ENCODE peak calls at places on chromosomes 11 and 22, in eight cellular contexts. One of them, this sample, is unnamed. For H3K36me3, the result is how much of the 10 kb centered on the place peaks cover.

GRCh38 chr11:64728757-64729365 is 5.9 kb upstream of the NRXN2 start:
- DNase-seq in PC-9: no peak
- DNase-seq in heart right ventricle: no peak
- DNase-seq in uterus: no peak
- DNase-seq in stomach: no peak
- DNase-seq in cardiac muscle cell: no peak
- DNase-seq in body of pancreas: no peak
- DNase-seq in heart left ventricle: no peak
- DNase-seq in this sample: no peak

GRCh38 chr11:61087426-61088119 is 14.7 kb upstream of the CD5 start:
- DNase-seq in PC-9: no peak
- DNase-seq in heart right ventricle: no peak
- DNase-seq in uterus: no peak
- DNase-seq in stomach: no peak
- DNase-seq in cardiac muscle cell: no peak
- DNase-seq in body of pancreas: no peak
- DNase-seq in heart left ventricle: no peak
- DNase-seq in this sample: no peak

GRCh38 chr11:106156290-106156937 is 79.0 kb downstream of the AASDHPPT start:
- DNase-seq in PC-9: peak
- DNase-seq in heart right ventricle: no peak
- DNase-seq in uterus: peak
- DNase-seq in stomach: peak
- DNase-seq in cardiac muscle cell: peak
- DNase-seq in body of pancreas: peak
- DNase-seq in heart left ventricle: no peak
- DNase-seq in this sample: peak

GRCh38 chr11:127693686-127694085 is 693.1 kb upstream of the KIRREL3 start:
- DNase-seq in PC-9: no peak
- DNase-seq in heart right ventricle: no peak
- DNase-seq in uterus: no peak
- DNase-seq in stomach: no peak
- DNase-seq in cardiac muscle cell: no peak
- DNase-seq in body of pancreas: no peak
- DNase-seq in heart left ventricle: no peak
- DNase-seq in this sample: peak

GRCh38 chr11:13053255-13053917 is 44.3 kb downstream of the RASSF10 start:
- DNase-seq in PC-9: no peak
- DNase-seq in heart right ventricle: no peak
- DNase-seq in uterus: no peak
- DNase-seq in stomach: no peak
- DNase-seq in cardiac muscle cell: no peak
- DNase-seq in body of pancreas: no peak
- DNase-seq in heart left ventricle: no peak
- DNase-seq in this sample: no peak

GRCh38 chr11:64803846-64804345 is 882 bp upstream of the MAP4K2 start:
- DNase-seq in PC-9: no peak
- DNase-seq in heart right ventricle: no peak
- DNase-seq in uterus: no peak
- DNase-seq in stomach: no peak
- DNase-seq in cardiac muscle cell: no peak
- DNase-seq in body of pancreas: no peak
- DNase-seq in heart left ventricle: no peak
- DNase-seq in this sample: no peak

GRCh38 chr11:62508336-62509058 is 38.1 kb downstream of the AHNAK start:
- DNase-seq in PC-9: peak
- DNase-seq in heart right ventricle: peak
- DNase-seq in uterus: peak
- DNase-seq in stomach: peak
- DNase-seq in cardiac muscle cell: peak
- DNase-seq in body of pancreas: peak
- DNase-seq in heart left ventricle: peak
- DNase-seq in this sample: peak

GRCh38 chr11:73651252-73651651 is 4.9 kb downstream of the PLEKHB1 start:
- DNase-seq in PC-9: no peak
- DNase-seq in heart right ventricle: no peak
- DNase-seq in uterus: no peak
- DNase-seq in stomach: no peak
- DNase-seq in cardiac muscle cell: no peak
- DNase-seq in body of pancreas: no peak
- DNase-seq in heart left ventricle: no peak
- DNase-seq in this sample: no peak

GRCh38 chr11:13535819-13536218 is 40.0 kb upstream of the PTH start:
- DNase-seq in PC-9: no peak
- DNase-seq in heart right ventricle: no peak
- DNase-seq in uterus: no peak
- DNase-seq in stomach: no peak
- DNase-seq in cardiac muscle cell: peak
- DNase-seq in body of pancreas: no peak
- DNase-seq in heart left ventricle: no peak
- DNase-seq in this sample: no peak

GRCh38 chr11:66126064-66126463 is 56.0 kb downstream of the PACS1 start:
- DNase-seq in PC-9: no peak
- DNase-seq in heart right ventricle: no peak
- DNase-seq in uterus: no peak
- DNase-seq in stomach: no peak
- DNase-seq in cardiac muscle cell: no peak
- DNase-seq in body of pancreas: no peak
- DNase-seq in heart left ventricle: no peak
- DNase-seq in this sample: peak

GRCh38 chr11:2220173-2220771 is 48.7 kb upstream of the TH start:
- DNase-seq in PC-9: no peak
- DNase-seq in heart right ventricle: no peak
- DNase-seq in uterus: no peak
- DNase-seq in stomach: no peak
- DNase-seq in cardiac muscle cell: no peak
- DNase-seq in body of pancreas: no peak
- DNase-seq in heart left ventricle: no peak
- DNase-seq in this sample: no peak

GRCh38 chr11:122207921-122208764 is 92.1 kb upstream of the BLID start:
- DNase-seq in PC-9: no peak
- DNase-seq in heart right ventricle: no peak
- DNase-seq in uterus: no peak
- DNase-seq in stomach: no peak
- DNase-seq in cardiac muscle cell: no peak
- DNase-seq in body of pancreas: no peak
- DNase-seq in heart left ventricle: no peak
- DNase-seq in this sample: no peak

GRCh38 chr11:74321487-74322188 is 10.2 kb upstream of the P4HA3 start:
- DNase-seq in PC-9: no peak
- DNase-seq in heart right ventricle: no peak
- DNase-seq in uterus: peak
- DNase-seq in stomach: no peak
- DNase-seq in cardiac muscle cell: peak
- DNase-seq in body of pancreas: no peak
- DNase-seq in heart left ventricle: no peak
- DNase-seq in this sample: peak

GRCh38 chr11:62976109-62976508 is 8.7 kb downstream of the SLC22A6 start:
- DNase-seq in PC-9: no peak
- DNase-seq in heart right ventricle: no peak
- DNase-seq in uterus: no peak
- DNase-seq in stomach: no peak
- DNase-seq in cardiac muscle cell: no peak
- DNase-seq in body of pancreas: no peak
- DNase-seq in heart left ventricle: no peak
- DNase-seq in this sample: no peak

DNA sequence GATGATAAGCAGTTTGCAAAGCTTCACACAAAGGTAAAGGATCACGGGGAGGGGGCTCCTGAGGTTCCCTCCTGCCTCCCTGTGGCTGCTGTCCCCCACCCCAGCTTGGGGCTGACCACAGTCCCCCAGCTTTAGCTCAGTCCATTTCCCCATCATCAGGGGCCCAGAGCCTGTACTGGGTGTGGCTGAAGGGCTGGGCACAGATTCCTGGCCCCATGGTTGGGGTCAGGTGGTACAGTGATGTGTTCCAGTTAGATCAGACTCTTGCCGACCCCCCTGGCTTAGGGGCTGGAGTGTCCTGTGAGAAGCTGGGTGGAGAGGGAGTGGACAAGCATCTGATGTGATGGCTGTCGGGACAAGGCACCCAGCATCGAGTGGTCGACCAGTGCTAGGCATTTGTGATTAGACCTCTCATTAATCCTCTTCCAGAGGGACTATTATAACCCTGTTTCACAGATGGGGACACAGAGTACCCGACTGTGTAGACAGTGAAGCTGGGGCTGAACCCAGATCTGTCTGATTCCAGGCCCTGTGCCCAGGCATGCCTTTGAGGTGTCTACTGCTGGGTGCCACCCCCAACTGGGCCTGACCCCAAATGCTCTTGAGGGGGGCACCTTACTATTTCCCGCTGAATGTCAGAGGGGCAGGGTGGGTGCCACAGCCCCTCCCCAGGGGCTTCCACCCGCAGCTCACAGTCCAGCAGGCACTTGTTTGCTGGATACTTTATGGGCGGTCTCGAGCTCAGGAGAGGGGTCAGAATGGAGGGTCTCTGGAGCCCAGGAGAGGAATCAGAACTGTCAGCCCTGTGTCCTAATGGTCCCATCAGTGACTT is 4.3 kb downstream of the SHANK3 start:
- DNase-seq in PC-9: no peak
- DNase-seq in heart right ventricle: no peak
- DNase-seq in uterus: no peak
- DNase-seq in stomach: peak
- DNase-seq in cardiac muscle cell: no peak
- DNase-seq in body of pancreas: no peak
- DNase-seq in heart left ventricle: no peak
- DNase-seq in this sample: no peak
- TF ChIP-seq CTCF in PC-9: no peak
- TF ChIP-seq CTCF in heart right ventricle: no peak
- TF ChIP-seq CTCF in uterus: no peak
- TF ChIP-seq CTCF in stomach: no peak
- TF ChIP-seq CTCF in cardiac muscle cell: no peak
- TF ChIP-seq CTCF in body of pancreas: no peak
- TF ChIP-seq CTCF in heart left ventricle: no peak
- TF ChIP-seq CTCF in this sample: no peak

GRCh38 chr11:68406318-68407313 is 53.9 kb upstream of the PPP6R3 start:
- DNase-seq in PC-9: no peak
- DNase-seq in heart right ventricle: no peak
- DNase-seq in uterus: no peak
- DNase-seq in stomach: peak
- DNase-seq in cardiac muscle cell: no peak
- DNase-seq in body of pancreas: no peak
- DNase-seq in heart left ventricle: no peak
- DNase-seq in this sample: peak
- H3K36me3 ChIP-seq in PC-9: under half
- H3K36me3 ChIP-seq in heart right ventricle: under half
- H3K36me3 ChIP-seq in uterus: under half
- H3K36me3 ChIP-seq in stomach: half or more
- H3K36me3 ChIP-seq in cardiac muscle cell: under half
- H3K36me3 ChIP-seq in body of pancreas: under half
- H3K36me3 ChIP-seq in heart left ventricle: half or more
- H3K36me3 ChIP-seq in this sample: under half

GRCh38 chr22:37287550-37287951 is 5.2 kb downstream of the CYTH4 start:
- DNase-seq in PC-9: no peak
- DNase-seq in heart right ventricle: no peak
- DNase-seq in uterus: no peak
- DNase-seq in stomach: no peak
- DNase-seq in cardiac muscle cell: no peak
- DNase-seq in body of pancreas: no peak
- DNase-seq in heart left ventricle: no peak
- DNase-seq in this sample: no peak
- TF ChIP-seq CTCF in PC-9: no peak
- TF ChIP-seq CTCF in heart right ventricle: no peak
- TF ChIP-seq CTCF in uterus: no peak
- TF ChIP-seq CTCF in stomach: no peak
- TF ChIP-seq CTCF in cardiac muscle cell: no peak
- TF ChIP-seq CTCF in body of pancreas: no peak
- TF ChIP-seq CTCF in heart left ventricle: no peak
- TF ChIP-seq CTCF in this sample: no peak

DNA sequence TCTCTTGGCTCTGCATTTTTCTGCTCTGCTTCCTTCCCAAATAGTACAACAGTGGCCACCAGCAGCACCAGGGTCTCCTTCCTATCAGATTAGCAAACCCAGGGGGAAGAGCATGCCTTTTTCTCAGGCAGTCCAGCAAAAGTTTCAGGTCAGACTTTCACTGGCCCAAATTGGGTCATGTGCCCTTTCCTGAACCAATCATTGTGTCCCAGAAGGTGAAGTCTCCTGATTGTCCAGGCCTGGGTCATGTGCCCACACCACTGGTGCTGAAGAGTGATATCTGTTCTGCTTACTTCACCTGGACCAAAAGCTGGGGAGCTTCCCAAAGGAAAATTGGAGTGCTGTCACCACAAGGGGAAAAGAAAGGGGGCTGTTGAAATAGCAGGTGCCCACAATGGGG is 64.1 kb upstream of the ALX4 start:
- DNase-seq in PC-9: no peak
- DNase-seq in heart right ventricle: no peak
- DNase-seq in uterus: no peak
- DNase-seq in stomach: no peak
- DNase-seq in cardiac muscle cell: no peak
- DNase-seq in body of pancreas: no peak
- DNase-seq in heart left ventricle: no peak
- DNase-seq in this sample: no peak
- H3K36me3 ChIP-seq in PC-9: under half
- H3K36me3 ChIP-seq in heart right ventricle: under half
- H3K36me3 ChIP-seq in uterus: under half
- H3K36me3 ChIP-seq in stomach: under half
- H3K36me3 ChIP-seq in cardiac muscle cell: under half
- H3K36me3 ChIP-seq in body of pancreas: under half
- H3K36me3 ChIP-seq in heart left ventricle: under half
- H3K36me3 ChIP-seq in this sample: under half

DNA sequence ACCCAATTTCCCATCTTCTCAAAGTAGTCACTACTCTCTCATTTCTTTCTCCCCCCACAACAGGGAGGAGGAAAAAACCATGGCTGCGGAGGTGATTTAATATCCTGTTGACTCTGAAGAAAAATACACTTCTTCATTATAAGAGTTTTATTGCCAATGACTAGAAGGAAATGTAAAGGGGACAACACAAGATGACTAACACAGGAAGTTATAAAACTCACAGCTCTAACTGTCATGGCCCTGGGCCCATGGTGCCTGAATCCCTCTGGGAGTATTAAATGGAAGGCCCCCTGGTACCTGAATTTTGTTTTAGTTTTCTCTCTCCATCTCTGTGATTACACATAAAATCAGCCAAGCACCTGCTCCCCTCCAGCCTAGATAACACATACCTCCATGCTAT is 352.8 kb upstream of the FAT3 start:
- DNase-seq in PC-9: no peak
- DNase-seq in heart right ventricle: no peak
- DNase-seq in uterus: no peak
- DNase-seq in stomach: no peak
- DNase-seq in cardiac muscle cell: no peak
- DNase-seq in body of pancreas: no peak
- DNase-seq in heart left ventricle: no peak
- DNase-seq in this sample: no peak
- TF ChIP-seq CTCF in PC-9: no peak
- TF ChIP-seq CTCF in heart right ventricle: no peak
- TF ChIP-seq CTCF in uterus: no peak
- TF ChIP-seq CTCF in stomach: no peak
- TF ChIP-seq CTCF in cardiac muscle cell: no peak
- TF ChIP-seq CTCF in body of pancreas: no peak
- TF ChIP-seq CTCF in heart left ventricle: no peak
- TF ChIP-seq CTCF in this sample: no peak

GRCh38 chr11:57812634-57813033 is 51.0 kb downstream of the CTNND1 start:
- DNase-seq in PC-9: no peak
- DNase-seq in heart right ventricle: no peak
- DNase-seq in uterus: no peak
- DNase-seq in stomach: no peak
- DNase-seq in cardiac muscle cell: no peak
- DNase-seq in body of pancreas: no peak
- DNase-seq in heart left ventricle: no peak
- DNase-seq in this sample: no peak
- H3K36me3 ChIP-seq in PC-9: half or more
- H3K36me3 ChIP-seq in heart right ventricle: under half
- H3K36me3 ChIP-seq in uterus: under half
- H3K36me3 ChIP-seq in stomach: half or more
- H3K36me3 ChIP-seq in cardiac muscle cell: half or more
- H3K36me3 ChIP-seq in body of pancreas: half or more
- H3K36me3 ChIP-seq in heart left ventricle: half or more
- H3K36me3 ChIP-seq in this sample: under half